ENCODE peak calls at places on chromosomes 12 and 14, in eight cellular contexts. Y, H, X, B, W, Z, D and G are unnamed samples.

GRCh38 chr14:99936056-99936455 is 129.2 kb upstream of the EVL start:
- DNase-seq in Y (no peak), H (no peak), X (peak), B (no peak), W (no peak), Z (no peak), D (no peak), G (no peak)

GRCh38 chr12:118190266-118190665 is 54.3 kb downstream of the PEBP1 start:
- DNase-seq in Y (no peak), H (no peak), X (peak), B (no peak), W (no peak), Z (no peak), D (no peak), G (no peak)

GRCh38 chr14:32472512-32473472 is 143.7 kb downstream of the AKAP6 start:
- DNase-seq in Y (peak), H (peak), X (peak), B (no peak), W (no peak), Z (no peak), D (no peak), G (no peak)

GRCh38 chr14:101737414-101738367 is 23.8 kb upstream of the PPP2R5C start:
- DNase-seq in Y (no peak), H (peak), X (no peak), B (no peak), W (no peak), Z (no peak), D (no peak), G (no peak)

GRCh38 chr12:12864243-12864642 is 27.1 kb upstream of the GPRC5A start:
- DNase-seq in Y (no peak), H (no peak), X (no peak), B (no peak), W (no peak), Z (no peak), D (no peak), G (no peak)

GRCh38 chr14:50230601-50231474 is 540 bp downstream of the SOS2 start:
- DNase-seq in Y (peak), H (peak), X (peak), B (no peak), W (peak), Z (peak), D (peak), G (peak)

GRCh38 chr12:6962285-6963015 is 8.0 kb downstream of the PHB2 start:
- DNase-seq in Y (no peak), H (peak), X (no peak), B (no peak), W (no peak), Z (peak), D (peak), G (no peak)

GRCh38 chr12:116882742-116883141 is 1.5 kb upstream of the HRK start:
- DNase-seq in Y (no peak), H (peak), X (peak), B (no peak), W (no peak), Z (no peak), D (no peak), G (no peak)

GRCh38 chr12:42689699-42690098 is 100.2 kb upstream of the PRICKLE1 start:
- DNase-seq in Y (no peak), H (no peak), X (no peak), B (no peak), W (no peak), Z (no peak), D (no peak), G (no peak)

GRCh38 chr14:37591941-37592287 is 3.1 kb downstream of the FOXA1 start:
- DNase-seq in Y (no peak), H (peak), X (no peak), B (no peak), W (no peak), Z (no peak), D (no peak), G (no peak)

GRCh38 chr12:12661086-12661485 is 34.9 kb downstream of the GPR19 start:
- DNase-seq in Y (no peak), H (no peak), X (peak), B (no peak), W (no peak), Z (no peak), D (no peak), G (no peak)

GRCh38 chr12:121005346-121005815 is 10.9 kb downstream of the C12orf43 start:
- DNase-seq in Y (no peak), H (peak), X (peak), B (peak), W (peak), Z (no peak), D (peak), G (peak)

GRCh38 chr12:65666876-65667275 is 157.4 kb upstream of the HMGA2 start:
- DNase-seq in Y (no peak), H (no peak), X (peak), B (no peak), W (no peak), Z (no peak), D (no peak), G (no peak)

GRCh38 chr12:17954788-17955187 is 135.2 kb downstream of the RERGL start:
- DNase-seq in Y (no peak), H (no peak), X (peak), B (no peak), W (no peak), Z (no peak), D (no peak), G (no peak)

GRCh38 chr12:70241845-70242244 is 1.4 kb upstream of the CNOT2 start:
- DNase-seq in Y (no peak), H (no peak), X (no peak), B (no peak), W (no peak), Z (no peak), D (no peak), G (no peak)

GRCh38 chr12:1575287-1575798 is 19.0 kb downstream of the FBXL14 start:
- DNase-seq in Y (no peak), H (peak), X (no peak), B (no peak), W (no peak), Z (no peak), D (no peak), G (no peak)

GRCh38 chr12:53757095-53757770 is 5.5 kb upstream of the CISTR start:
- DNase-seq in Y (peak), H (peak), X (peak), B (peak), W (peak), Z (peak), D (peak), G (peak)

GRCh38 chr14:75917322-75918251 is 64.2 kb downstream of the TGFB3 start:
- DNase-seq in Y (no peak), H (no peak), X (no peak), B (no peak), W (no peak), Z (no peak), D (no peak), G (no peak)

GRCh38 chr14:36950812-36951211 is 221.6 kb downstream of the SLC25A21 start:
- DNase-seq in Y (no peak), H (no peak), X (no peak), B (no peak), W (no peak), Z (no peak), D (no peak), G (no peak)

GRCh38 chr12:92047058-92047826 is 98.4 kb downstream of the BTG1 start:
- DNase-seq in Y (no peak), H (no peak), X (no peak), B (no peak), W (no peak), Z (no peak), D (no peak), G (no peak)

GRCh38 chr12:96249196-96250118 is 55.3 kb downstream of the ELK3 start:
- DNase-seq in Y (peak), H (no peak), X (peak), B (no peak), W (no peak), Z (no peak), D (no peak), G (no peak)

GRCh38 chr12:124732275-124733075 is 131.2 kb downstream of the SCARB1 start:
- DNase-seq in Y (no peak), H (no peak), X (no peak), B (no peak), W (no peak), Z (no peak), D (no peak), G (no peak)

GRCh38 chr14:76352639-76353281 is 23.2 kb upstream of the ESRRB start:
- DNase-seq in Y (peak), H (peak), X (peak), B (peak), W (peak), Z (peak), D (peak), G (peak)

GRCh38 chr12:41743835-41744234 is 400.8 kb downstream of the GXYLT1 start:
- DNase-seq in Y (no peak), H (peak), X (peak), B (no peak), W (no peak), Z (no peak), D (no peak), G (no peak)

GRCh38 chr12:119178544-119179334 is at the start of gene HSPB8:
- DNase-seq in Y (peak), H (peak), X (peak), B (no peak), W (no peak), Z (peak), D (peak), G (no peak)

GRCh38 chr12:66111605-66112004 is 18.9 kb downstream of the LLPH start:
- DNase-seq in Y (no peak), H (no peak), X (no peak), B (no peak), W (no peak), Z (no peak), D (no peak), G (no peak)

GRCh38 chr12:124625867-124626675 is 58.7 kb upstream of the NCOR2 start:
- DNase-seq in Y (peak), H (no peak), X (peak), B (no peak), W (no peak), Z (peak), D (peak), G (no peak)